ENCODE peak calls at places on chromosomes 5 and 9, in six cellular contexts. U is right cardiac atrium; I is gastrocnemius medialis; B is CD4-positive, CD25-positive, alpha-beta regulatory T cell; Z is OCI-LY7; S is PC-9. P is an unnamed sample.

GRCh38 chr9:127489471-127490115 is 38.3 kb downstream of the LRSAM1 start:
- DNase-seq in B (no peak), I (no peak), U (no peak), S (no peak), Z (no peak), P (no peak)

GRCh38 chr9:126307306-126308061 is 19.1 kb upstream of the MVB12B start:
- DNase-seq in S (no peak), U (no peak), Z (no peak), B (no peak), I (no peak), P (no peak)

GRCh38 chr9:80028501-80028900 is 456.7 kb downstream of the TLE4 start:
- DNase-seq in S (no peak), Z (no peak), U (no peak), I (no peak), B (no peak), P (no peak)

GRCh38 chr9:87792831-87793288 is 66.9 kb downstream of the CTSL start:
- DNase-seq in U (peak), B (no peak), I (peak), S (peak), Z (peak), P (no peak)

GRCh38 chr5:127615916-127616315 is 33.0 kb upstream of the CTXN3 start:
- DNase-seq in U (no peak), B (no peak), S (no peak), Z (no peak), I (no peak), P (no peak)

GRCh38 chr9:114278881-114279570 is 43.9 kb upstream of the ORM1 start:
- DNase-seq in S (peak), I (peak), Z (no peak), U (peak), B (no peak), P (no peak)

GRCh38 chr5:54251981-54252380 is 58.4 kb downstream of the ARL15 start:
- DNase-seq in U (no peak), B (no peak), I (no peak), S (no peak), Z (no peak), P (no peak)

GRCh38 chr5:98314262-98314661 is 459.2 kb upstream of the RGMB start:
- DNase-seq in U (no peak), I (no peak), S (no peak), Z (no peak), B (no peak), P (peak)

GRCh38 chr5:133256276-133256675 is 204.5 kb downstream of the HSPA4 start:
- DNase-seq in S (no peak), B (no peak), Z (no peak), U (no peak), I (no peak), P (no peak)

GRCh38 chr5:175384724-175385552 is 59.0 kb downstream of the DRD1 start:
- DNase-seq in Z (no peak), S (no peak), B (no peak), U (no peak), I (no peak), P (no peak)

GRCh38 chr9:6818292-6818922 is 60.6 kb downstream of the KDM4C start:
- DNase-seq in B (no peak), Z (no peak), U (no peak), S (no peak), I (no peak), P (no peak)

GRCh38 chr5:126965061-126965475 is 65.3 kb downstream of the MARCHF3 start:
- DNase-seq in Z (no peak), U (no peak), I (no peak), S (no peak), B (no peak), P (no peak)

GRCh38 chr9:135306699-135307098 is 172.9 kb upstream of the PPP1R26 start:
- DNase-seq in S (no peak), Z (no peak), B (no peak), U (no peak), I (no peak), P (no peak)

GRCh38 chr5:123359866-123360569 is 63.2 kb downstream of the CEP120 start:
- DNase-seq in I (no peak), S (no peak), U (no peak), B (no peak), Z (no peak), P (no peak)

GRCh38 chr5:151755383-151755782 is 3.0 kb downstream of the ATOX1 start:
- DNase-seq in Z (no peak), S (no peak), U (no peak), I (no peak), B (no peak), P (no peak)

GRCh38 chr5:57784106-57784505 is 301.5 kb upstream of the ACTBL2 start:
- DNase-seq in Z (no peak), I (no peak), S (peak), B (no peak), U (no peak), P (no peak)

GRCh38 chr9:33852216-33852826 is 35.4 kb downstream of the UBE2R2 start:
- DNase-seq in S (peak), I (peak), Z (peak), B (peak), U (peak), P (peak)

GRCh38 chr5:28117273-28118065 is 1079.1 kb upstream of the CDH9 start:
- DNase-seq in U (no peak), B (no peak), S (no peak), Z (no peak), I (no peak), P (no peak)

GRCh38 chr9:136814725-136815421 is 7.1 kb downstream of the RABL6 start:
- DNase-seq in S (no peak), I (no peak), B (no peak), U (no peak), Z (no peak), P (no peak)

GRCh38 chr5:90792725-90793124 is 234.1 kb downstream of the ADGRV1 start:
- DNase-seq in S (no peak), B (no peak), Z (no peak), I (no peak), U (no peak), P (no peak)

GRCh38 chr5:40490464-40491083 is 189.1 kb upstream of the PTGER4 start:
- DNase-seq in I (no peak), Z (no peak), B (no peak), U (no peak), S (no peak), P (no peak)

GRCh38 chr9:22682536-22683392 is 236.1 kb downstream of the DMRTA1 start:
- DNase-seq in B (no peak), Z (peak), U (no peak), I (peak), S (no peak), P (peak)

GRCh38 chr5:58394326-58394725 is 65.6 kb downstream of the PLK2 start:
- DNase-seq in I (no peak), U (no peak), S (no peak), B (no peak), Z (no peak), P (no peak)

GRCh38 chr5:91469517-91470165 is 86.5 kb upstream of the ARRDC3 start:
- DNase-seq in U (no peak), B (no peak), I (peak), S (peak), Z (no peak), P (no peak)

GRCh38 chr5:104412649-104413240 is 850.2 kb upstream of the NUDT12 start:
- DNase-seq in U (no peak), I (no peak), S (no peak), B (no peak), Z (peak), P (peak)

GRCh38 chr5:75037106-75037505 is 15.3 kb downstream of the GCNT4 start:
- DNase-seq in Z (no peak), B (no peak), S (peak), U (no peak), I (no peak), P (no peak)

GRCh38 chr9:126844085-126844484 is 16.4 kb upstream of the ZBTB34 start:
- DNase-seq in B (no peak), I (no peak), U (no peak), S (no peak), Z (no peak), P (no peak)

GRCh38 chr5:93192107-93192506 is 388.9 kb downstream of the NR2F1-AS1 start:
- DNase-seq in U (no peak), I (no peak), B (no peak), S (no peak), Z (no peak), P (peak)

GRCh38 chr5:175706499-175706898 is 48.6 kb downstream of the HRH2 start:
- DNase-seq in Z (no peak), I (no peak), U (no peak), S (no peak), B (no peak), P (no peak)

GRCh38 chr5:6732634-6733410 is 19.6 kb downstream of the TENT4A start:
- DNase-seq in S (no peak), U (peak), B (no peak), I (no peak), Z (no peak), P (no peak)

GRCh38 chr9:114417511-114417910 is 29.7 kb upstream of the AKNA start:
- DNase-seq in U (no peak), B (no peak), Z (no peak), I (no peak), S (no peak), P (no peak)

GRCh38 chr9:18851069-18851468 is 181.9 kb downstream of the SAXO1 start:
- DNase-seq in S (no peak), I (no peak), U (no peak), B (no peak), Z (no peak), P (no peak)

GRCh38 chr9:18847576-18848275 is 185.3 kb downstream of the SAXO1 start:
- DNase-seq in I (no peak), S (no peak), U (no peak), Z (no peak), B (no peak), P (no peak)

GRCh38 chr9:18849186-18849724 is 183.8 kb downstream of the SAXO1 start:
- DNase-seq in Z (no peak), U (no peak), B (no peak), I (no peak), S (no peak), P (no peak)

GRCh38 chr9:18849910-18850677 is 182.9 kb downstream of the SAXO1 start:
- DNase-seq in Z (no peak), B (no peak), S (no peak), I (no peak), U (no peak), P (no peak)

GRCh38 chr9:18848657-18849056 is 184.4 kb downstream of the SAXO1 start:
- DNase-seq in Z (no peak), I (no peak), S (no peak), B (no peak), U (no peak), P (no peak)
- H3K27ac ChIP-seq in Z (no peak), I (no peak), S (no peak), B (no peak), U (no peak), P (no peak)

GRCh38 chr9:133115604-133116345 is 5.3 kb downstream of the RALGDS start:
- DNase-seq in I (no peak), S (no peak), Z (no peak), U (peak), B (peak), P (no peak)
- H3K27ac ChIP-seq in I (peak), S (no peak), Z (no peak), U (no peak), B (peak), P (no peak)

GRCh38 chr5:64775288-64775687 is 6.6 kb downstream of the CWC27 start:
- DNase-seq in B (no peak), U (no peak), S (no peak), Z (no peak), I (no peak), P (no peak)
- H3K27ac ChIP-seq in B (no peak), U (no peak), S (no peak), Z (no peak), I (no peak), P (no peak)

GRCh38 chr9:110626109-110626829 is 42.3 kb upstream of the MUSK start:
- DNase-seq in S (no peak), I (no peak), Z (no peak), U (no peak), B (no peak), P (no peak)
- H3K27ac ChIP-seq in S (no peak), I (no peak), Z (no peak), U (no peak), B (no peak), P (no peak)

GRCh38 chr5:150085191-150085912 is 1.0 kb downstream of the CSF1R start:
- DNase-seq in I (no peak), U (no peak), B (no peak), S (no peak), Z (no peak), P (no peak)

GRCh38 chr5:150081541-150082283 is 4.6 kb downstream of the CSF1R start:
- DNase-seq in B (no peak), S (no peak), I (peak), U (peak), Z (peak), P (no peak)

GRCh38 chr5:150082364-150082763 is 4.0 kb downstream of the CSF1R start:
- DNase-seq in B (no peak), S (no peak), Z (no peak), I (no peak), U (no peak), P (no peak)

GRCh38 chr5:150080696-150081435 is 5.5 kb downstream of the CSF1R start:
- DNase-seq in U (no peak), S (no peak), B (no peak), I (no peak), Z (no peak), P (no peak)

GRCh38 chr5:150082889-150083288 is 3.5 kb downstream of the CSF1R start:
- DNase-seq in Z (no peak), I (no peak), S (no peak), U (no peak), B (no peak), P (no peak)
- H3K27ac ChIP-seq in Z (no peak), I (no peak), S (no peak), U (no peak), B (no peak), P (no peak)

GRCh38 chr9:95645579-95645978 is 128.8 kb upstream of the PTCH1 start:
- DNase-seq in U (no peak), S (no peak), Z (no peak), I (no peak), B (no peak), P (no peak)

GRCh38 chr9:95648225-95648624 is 131.5 kb upstream of the PTCH1 start:
- DNase-seq in U (no peak), S (no peak), Z (no peak), B (no peak), I (no peak), P (no peak)

GRCh38 chr9:95645992-95646391 is 129.2 kb upstream of the PTCH1 start:
- DNase-seq in S (no peak), B (no peak), I (no peak), Z (no peak), U (no peak), P (no peak)

GRCh38 chr9:95650720-95651119 is 133.9 kb upstream of the PTCH1 start:
- DNase-seq in S (no peak), Z (no peak), I (no peak), U (no peak), B (no peak), P (no peak)

DNA sequence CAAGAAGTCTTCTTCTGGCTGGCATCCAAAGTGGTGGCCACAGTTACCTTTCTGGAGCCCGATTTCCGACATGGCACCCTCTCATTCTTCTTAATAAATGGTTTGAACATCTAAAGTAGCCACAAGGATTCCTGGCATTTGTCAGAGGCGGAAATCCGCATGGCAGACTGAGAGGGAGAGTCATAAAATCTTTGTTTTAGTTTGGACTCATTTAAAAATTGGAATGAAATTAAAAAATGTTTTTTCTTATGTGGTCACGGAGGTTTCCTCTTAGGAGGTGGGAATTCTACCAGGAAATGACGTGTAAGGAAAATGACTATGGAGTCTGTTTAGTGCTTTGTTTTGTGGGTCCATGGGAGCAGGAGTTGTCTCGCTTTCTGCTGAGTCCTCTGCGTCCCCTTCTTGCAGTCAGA is 133.0 kb upstream of the PTCH1 start:
- DNase-seq in B (no peak), Z (no peak), I (no peak), U (no peak), S (no peak), P (no peak)
- H3K27ac ChIP-seq in B (no peak), Z (no peak), I (no peak), U (no peak), S (no peak), P (no peak)

DNA sequence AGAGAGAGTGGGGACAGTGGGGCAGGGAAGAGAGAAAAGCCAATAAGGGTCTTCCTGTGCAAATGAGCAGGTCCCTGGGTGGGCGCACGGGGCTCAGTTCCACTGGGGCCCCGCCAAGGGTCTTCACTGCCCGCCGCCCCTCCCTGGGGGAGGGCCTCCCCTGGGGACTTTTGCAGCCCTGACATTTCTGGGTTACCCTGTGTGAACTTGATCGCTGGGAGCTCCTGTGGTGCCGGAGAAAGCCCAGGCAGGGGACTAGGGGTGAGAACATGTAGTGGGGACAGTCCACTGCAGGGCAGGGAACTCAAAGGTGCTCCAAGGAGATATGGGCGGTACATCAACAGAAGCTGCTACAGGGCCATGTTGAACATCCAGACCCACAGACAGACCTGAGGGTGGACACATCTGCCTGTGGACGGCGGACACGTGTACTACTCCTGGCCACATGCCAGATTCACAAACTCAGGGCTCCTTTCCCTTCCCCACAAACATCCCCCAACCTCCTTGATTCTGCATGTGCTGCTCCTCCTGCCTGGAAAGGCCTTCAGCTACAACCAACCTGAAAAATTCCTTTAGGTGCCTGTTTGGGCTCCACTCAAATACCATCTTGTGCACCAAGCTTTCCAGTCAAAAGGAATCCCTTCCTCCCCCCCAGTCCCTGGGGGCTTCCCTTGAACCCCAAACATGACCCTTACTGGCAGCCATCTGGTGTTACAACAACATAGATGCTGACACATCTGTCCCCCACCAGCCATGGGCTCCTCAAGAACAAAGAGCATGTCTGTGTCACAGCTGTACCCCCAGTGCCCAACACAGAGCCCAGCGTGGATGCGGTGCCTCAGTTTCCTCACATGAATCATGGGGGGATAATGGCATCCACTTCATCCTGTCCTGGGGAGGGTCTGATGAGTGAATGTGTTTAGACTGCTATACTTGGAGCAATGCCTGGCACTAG is 42.9 kb upstream of the NEK6 start:
- DNase-seq in Z (no peak), S (no peak), B (no peak), U (no peak), I (no peak), P (no peak)
- H3K27ac ChIP-seq in Z (no peak), S (no peak), B (no peak), U (no peak), I (no peak), P (no peak)